ENCODE peak calls at places on chromosomes 1 and 21, in five cellular contexts. Q is activated naive CD4-positive, alpha-beta T cell treated with anti-CD3 and anti-CD28 coated beads for 36 hours; F is HEK293T; R is NCI-H345; V is stimulated activated naive CD4-positive, alpha-beta T cell. E is an unnamed sample.

GRCh38 chr1:24415910-24416665 is 486 bp downstream of the NIPAL3 start:
- DNase-seq in Q (peak; percentile 20), F (no peak), R (no peak), V (no peak), E (no peak)

GRCh38 chr1:193216920-193217319 is 30.5 kb upstream of the B3GALT2 start:
- DNase-seq in Q (no peak), F (no peak), R (peak; percentile 23), V (no peak), E (no peak)

GRCh38 chr1:89607156-89607555 is 25.8 kb upstream of the LRRC8C start:
- DNase-seq in Q (no peak), F (no peak), R (no peak), V (peak; percentile 32), E (no peak)

GRCh38 chr1:93552751-93553455 is 105.0 kb downstream of the FNBP1L start:
- DNase-seq in Q (peak; percentile 11), F (peak; percentile 28), R (peak; percentile 13), V (no peak), E (no peak)

GRCh38 chr1:167798951-167799350 is 77.2 kb downstream of the MPZL1 start:
- DNase-seq in Q (no peak), F (no peak), R (no peak), V (no peak), E (no peak)

GRCh38 chr21:45940091-45940490 is 41.5 kb upstream of the COL6A1 start:
- DNase-seq in Q (no peak), F (no peak), R (no peak), V (no peak), E (no peak)

GRCh38 chr1:175742790-175743459 is 470 bp downstream of the TNR start:
- DNase-seq in Q (no peak), F (peak; percentile 55), R (peak; percentile 42), V (no peak), E (no peak)

GRCh38 chr1:232648316-232648715 is 18.4 kb upstream of the SIPA1L2 start:
- DNase-seq in Q (no peak), F (no peak), R (no peak), V (no peak), E (no peak)

GRCh38 chr1:230426246-230427101 is at the start of gene PGBD5:
- DNase-seq in Q (peak; percentile 77), F (peak; percentile 96), R (peak; percentile 91), V (peak; percentile 40), E (no peak)

GRCh38 chr1:245322673-245323072 is 167.9 kb downstream of the KIF26B start:
- DNase-seq in Q (no peak), F (no peak), R (no peak), V (no peak), E (no peak)

GRCh38 chr1:39902121-39902807 is 547 bp upstream of the MYCL start:
- DNase-seq in Q (peak; percentile 73), F (peak; percentile 56), R (peak; percentile 94), V (peak; percentile 55), E (peak; percentile 28)

GRCh38 chr1:15386128-15386824 is 23.4 kb upstream of the EFHD2 start:
- DNase-seq in Q (peak; percentile 8), F (no peak), R (no peak), V (no peak), E (no peak)

GRCh38 chr1:20143734-20144565 is 4.8 kb downstream of the PLA2G2F start:
- DNase-seq in Q (no peak), F (no peak), R (no peak), V (no peak), E (no peak)

GRCh38 chr1:212718499-212718898 is 18.9 kb upstream of the BATF3 start:
- DNase-seq in Q (no peak), F (no peak), R (no peak), V (no peak), E (no peak)

GRCh38 chr1:57711326-57711725 is 287.5 kb upstream of the DAB1 start:
- DNase-seq in Q (no peak), F (no peak), R (peak; percentile 31), V (no peak), E (no peak)

GRCh38 chr1:183019860-183020259 is 3.4 kb upstream of the LAMC1 start:
- DNase-seq in Q (no peak), F (no peak), R (no peak), V (no peak), E (no peak)

GRCh38 chr1:13820456-13820855 is 120.5 kb downstream of the PRDM2 start:
- DNase-seq in Q (no peak), F (no peak), R (no peak), V (no peak), E (no peak)

GRCh38 chr1:11157867-11158266 is 31.3 kb upstream of the ANGPTL7 start:
- DNase-seq in Q (no peak), F (no peak), R (no peak), V (no peak), E (peak; percentile 58)

GRCh38 chr1:218439541-218440295 is 94.6 kb downstream of the TGFB2 start:
- DNase-seq in Q (no peak), F (no peak), R (no peak), V (no peak), E (no peak)

GRCh38 chr1:237938553-237938952 is 47.8 kb upstream of the ZP4 start:
- DNase-seq in Q (no peak), F (peak; percentile 56), R (no peak), V (no peak), E (no peak)

E was measured in uterus.